ENCODE peak calls at places on chromosomes 5 and 9, in eight cellular contexts. S is stimulated activated CD4-positive, alpha-beta T cell treated with anti-CD3 and anti-CD28 coated beads, Interleukin-1b, Interleukin-23, amount 100 ng/mL, for 24 hours; E is T-helper 1 cell; Q is anterior cingulate cortex; P is activated naive CD8-positive, alpha-beta T cell treated with anti-CD3 and anti-CD28 coated beads for 36 hours; T is amniotic stem cell; J is A172; L is HEK293T. K is an unnamed sample.

GRCh38 chr5:150606476-150606875 is 34.0 kb upstream of the SYNPO start:
- DNase-seq in E (no peak), Q (no peak), P (no peak), J (no peak), T (no peak), L (no peak), S (no peak), K (no peak)

GRCh38 chr9:17230646-17231045 is 95.8 kb downstream of the CNTLN start:
- DNase-seq in E (no peak), J (no peak), Q (no peak), T (no peak), L (no peak), S (no peak), P (no peak), K (no peak)

GRCh38 chr5:96662725-96663513 is 743 bp downstream of the CAST start:
- DNase-seq in T (peak; percentile 80), L (peak; percentile 83), S (peak; percentile 57), J (peak; percentile 87), P (peak; percentile 88), E (peak; percentile 82), Q (peak; percentile 83), K (peak; percentile 76)

GRCh38 chr9:107309271-107309670 is 26.2 kb downstream of the RAD23B start:
- DNase-seq in L (no peak), S (no peak), T (no peak), E (no peak), Q (no peak), P (no peak), J (no peak), K (no peak)

GRCh38 chr5:158506648-158507047 is 593.1 kb downstream of the EBF1 start:
- DNase-seq in E (no peak), S (no peak), J (no peak), Q (no peak), T (no peak), P (no peak), L (no peak), K (no peak)

GRCh38 chr9:133727876-133728441 is 10.2 kb downstream of the SARDH start:
- DNase-seq in S (no peak), L (no peak), P (no peak), J (no peak), Q (no peak), E (no peak), T (no peak), K (no peak)

GRCh38 chr9:104986096-104986495 is 58.1 kb upstream of the ABCA1 start:
- DNase-seq in J (no peak), L (no peak), E (no peak), P (no peak), T (no peak), S (no peak), Q (no peak), K (no peak)

GRCh38 chr5:174317261-174317894 is 271.9 kb downstream of the NSG2 start:
- DNase-seq in J (peak; percentile 69), Q (peak; percentile 16), T (peak; percentile 8), L (peak; percentile 87), P (no peak), E (no peak), S (no peak), K (no peak)

GRCh38 chr5:129460121-129460950 is at the start of gene ADAMTS19:
- DNase-seq in S (no peak), Q (no peak), J (no peak), P (peak; percentile 25), E (no peak), T (peak; percentile 53), L (peak; percentile 69), K (no peak)

GRCh38 chr9:81685763-81686613 is 3.4 kb downstream of the TLE1 start:
- DNase-seq in E (no peak), S (no peak), T (no peak), Q (no peak), L (no peak), P (no peak), J (no peak), K (no peak)

GRCh38 chr9:18726546-18726945 is 252.6 kb downstream of the ADAMTSL1 start:
- DNase-seq in S (no peak), L (no peak), T (no peak), P (no peak), J (no peak), Q (no peak), E (no peak), K (no peak)

GRCh38 chr9:121837113-121838010 is 185.9 kb downstream of the DAB2IP start:
- DNase-seq in T (no peak), P (no peak), L (no peak), E (no peak), J (no peak), Q (peak; percentile 76), S (no peak), K (no peak)